ENCODE peak calls at places on chromosomes 6 and 20, in five cellular contexts. F is stimulated activated CD8-positive, alpha-beta memory T cell treated with anti-CD3 and anti-CD28 coated beads, Interleukin-7, amount 100 ng/mL, for 4 hours; H is HT1080; U is HL-60; D is left colon. S is an unnamed sample.

GRCh38 chr6:149852180-149852579 is 12.0 kb downstream of the LRP11 start:
- DNase-seq in F (no peak), H (peak), U (no peak), D (no peak), S (no peak)

GRCh38 chr6:107682721-107683120 is 141.4 kb downstream of the SCML4 start:
- DNase-seq in F (no peak), H (no peak), U (no peak), D (no peak), S (no peak)

GRCh38 chr6:4687989-4688947 is 87.9 kb upstream of the CDYL start:
- DNase-seq in F (no peak), H (peak), U (peak), D (no peak), S (peak)

GRCh38 chr6:155219299-155219698 is 44.5 kb upstream of the CLDN20 start:
- DNase-seq in F (no peak), H (no peak), U (no peak), D (no peak), S (no peak)

GRCh38 chr6:63941747-63942470 is 306.3 kb downstream of the PHF3 start:
- DNase-seq in F (no peak), H (peak), U (no peak), D (no peak), S (no peak)

GRCh38 chr6:132731086-132731485 is 17.2 kb upstream of the VNN1 start:
- DNase-seq in F (no peak), H (no peak), U (no peak), D (no peak), S (no peak)

GRCh38 chr6:149922642-149923326 is at the start of gene RAET1G:
- DNase-seq in F (peak), H (peak), U (peak), D (peak), S (peak)

GRCh38 chr6:68007717-68008116 is 627.4 kb upstream of the ADGRB3 start:
- DNase-seq in F (no peak), H (no peak), U (no peak), D (no peak), S (no peak)

GRCh38 chr6:3798211-3798909 is 46.8 kb upstream of the PXDC1 start:
- DNase-seq in F (no peak), H (no peak), U (no peak), D (no peak), S (no peak)

GRCh38 chr20:20743511-20744169 is 31.2 kb upstream of the RALGAPA2 start:
- DNase-seq in F (no peak), H (no peak), U (peak), D (peak), S (peak)

GRCh38 chr6:108562503-108562993 is 1.8 kb downstream of the FOXO3 start:
- DNase-seq in F (no peak), H (peak), U (peak), D (peak), S (peak)

GRCh38 chr20:25249198-25249931 is 1.5 kb downstream of the PYGB start:
- DNase-seq in F (no peak), H (no peak), U (no peak), D (peak), S (no peak)

GRCh38 chr20:43448748-43449535 is 8.8 kb upstream of the SRSF6 start:
- DNase-seq in F (peak), H (peak), U (peak), D (no peak), S (peak)

GRCh38 chr6:125769147-125769783 is 19.8 kb downstream of the HEY2 start:
- DNase-seq in F (no peak), H (no peak), U (no peak), D (no peak), S (no peak)

GRCh38 chr6:163324928-163325784 is 89.4 kb upstream of the QKI start:
- DNase-seq in F (no peak), H (no peak), U (peak), D (no peak), S (no peak)

GRCh38 chr6:1820165-1820564 is 210.4 kb downstream of the FOXC1 start:
- DNase-seq in F (no peak), H (no peak), U (no peak), D (no peak), S (no peak)

GRCh38 chr6:14638932-14639875 is 521.6 kb downstream of the CD83 start:
- DNase-seq in F (no peak), H (no peak), U (peak), D (no peak), S (peak)

GRCh38 chr20:33394718-33395117 is 6.6 kb downstream of the CDK5RAP1 start:
- DNase-seq in F (no peak), H (no peak), U (no peak), D (no peak), S (no peak)

GRCh38 chr20:51516855-51517254 is 25.7 kb downstream of the NFATC2 start:
- DNase-seq in F (no peak), H (no peak), U (no peak), D (no peak), S (no peak)

GRCh38 chr6:95280690-95281273 is 296.6 kb upstream of the MANEA start:
- DNase-seq in F (no peak), H (peak), U (no peak), D (no peak), S (no peak)

GRCh38 chr6:169075211-169075621 is 178.4 kb downstream of the THBS2 start:
- DNase-seq in F (no peak), H (no peak), U (no peak), D (peak), S (no peak)

GRCh38 chr6:158828807-158829206 is 9.6 kb upstream of the EZR start:
- DNase-seq in F (no peak), H (no peak), U (no peak), D (no peak), S (peak)

GRCh38 chr6:131231103-131231502 is 95.8 kb downstream of the AKAP7 start:
- DNase-seq in F (no peak), H (no peak), U (no peak), D (no peak), S (no peak)

GRCh38 chr6:170313716-170314295 is 7.2 kb downstream of the FAM120B start:
- DNase-seq in F (no peak), H (no peak), U (no peak), D (no peak), S (peak)

GRCh38 chr20:17655286-17655651 is 26.8 kb downstream of the RRBP1 start:
- DNase-seq in F (no peak), H (no peak), U (no peak), D (peak), S (no peak)